ENCODE peak calls at places on chromosome 3, in six cellular contexts. P, E, B, G, L and V are unnamed samples.

GRCh38 chr3:22115581-22115980 is 364.6 kb upstream of the ZNF385D start:
- DNase-seq in G (no peak), E (no peak), P (no peak), L (no peak), B (no peak), V (no peak)

GRCh38 chr3:132180337-132180791 is 136.8 kb upstream of the ACP3 start:
- DNase-seq in L (peak), B (peak), E (peak), P (peak), G (peak), V (peak)

GRCh38 chr3:56468184-56469106 is at the start of gene ERC2:
- DNase-seq in B (no peak), P (peak), L (no peak), E (no peak), G (peak), V (peak)

GRCh38 chr3:36973141-36973540 is 19.8 kb downstream of the EPM2AIP1 start:
- DNase-seq in B (peak), G (no peak), L (no peak), P (no peak), E (no peak), V (no peak)

GRCh38 chr3:140441006-140441405 is 236.9 kb upstream of the TRIM42 start:
- DNase-seq in E (no peak), G (no peak), B (no peak), P (no peak), L (no peak), V (no peak)

GRCh38 chr3:187740446-187741399 is 4.5 kb downstream of the BCL6 start:
- DNase-seq in P (peak), E (no peak), G (no peak), L (no peak), B (peak), V (no peak)

GRCh38 chr3:4351872-4352271 is 48.7 kb downstream of the SETMAR start:
- DNase-seq in L (no peak), B (peak), E (no peak), G (no peak), P (no peak), V (no peak)

GRCh38 chr3:89300976-89301375 is 193.6 kb downstream of the EPHA3 start:
- DNase-seq in B (no peak), G (no peak), P (no peak), E (no peak), L (no peak), V (no peak)

GRCh38 chr3:39408493-39409372 is 2.2 kb downstream of the RPSA start:
- DNase-seq in P (no peak), B (peak), G (no peak), L (no peak), E (no peak), V (no peak)

GRCh38 chr3:111850481-111850880 is 8.6 kb upstream of the PHLDB2 start:
- DNase-seq in P (no peak), B (no peak), L (no peak), G (no peak), E (no peak), V (no peak)

GRCh38 chr3:35529337-35529736 is 110.0 kb upstream of the ARPP21 start:
- DNase-seq in B (no peak), P (no peak), L (no peak), E (no peak), G (no peak), V (no peak)

GRCh38 chr3:123319760-123320159 is 118.0 kb downstream of the SEC22A start:
- DNase-seq in B (no peak), G (no peak), E (no peak), P (no peak), L (no peak), V (peak)

GRCh38 chr3:194556086-194557056 is 69.6 kb upstream of the ATP13A3 start:
- DNase-seq in E (no peak), P (no peak), B (peak), L (no peak), G (peak), V (no peak)

GRCh38 chr3:54712539-54712938 is 215.3 kb downstream of the LRTM1 start:
- DNase-seq in P (no peak), E (no peak), B (no peak), L (no peak), G (no peak), V (no peak)

GRCh38 chr3:8639585-8639984 is 5.0 kb downstream of the SSUH2 start:
- DNase-seq in B (no peak), P (no peak), G (no peak), L (no peak), E (no peak), V (no peak)

GRCh38 chr3:178291971-178292370 is 244.3 kb upstream of the KCNMB2 start:
- DNase-seq in B (no peak), L (no peak), E (no peak), G (no peak), P (no peak), V (no peak)

GRCh38 chr3:2156244-2156847 is 57.7 kb downstream of the CNTN4 start:
- DNase-seq in P (peak), B (peak), L (no peak), E (no peak), G (peak), V (peak)

GRCh38 chr3:133547432-133548041 is 25.9 kb upstream of the CDV3 start:
- DNase-seq in G (peak), B (no peak), E (no peak), L (no peak), P (no peak), V (no peak)

GRCh38 chr3:196050597-196050996 is 31.3 kb downstream of the TFRC start:
- DNase-seq in P (no peak), L (no peak), G (no peak), E (no peak), B (no peak), V (no peak)

GRCh38 chr3:120145498-120146285 is 51.4 kb upstream of the GSK3B start:
- DNase-seq in L (no peak), G (no peak), P (no peak), E (peak), B (no peak), V (no peak)

GRCh38 chr3:49761661-49762060 is 24.7 kb downstream of the IP6K1 start:
- DNase-seq in B (no peak), L (no peak), E (no peak), G (no peak), P (no peak), V (no peak)

GRCh38 chr3:39133093-39133490 is 20.3 kb downstream of the CSRNP1 start:
- DNase-seq in G (no peak), P (no peak), L (no peak), B (no peak), E (no peak), V (no peak)

GRCh38 chr3:139762307-139762706 is 84.5 kb upstream of the NMNAT3 start:
- DNase-seq in G (no peak), E (no peak), L (no peak), P (no peak), B (no peak), V (no peak)

GRCh38 chr3:64954995-64955636 is 267.3 kb upstream of the ADAMTS9 start:
- DNase-seq in L (no peak), P (no peak), G (no peak), E (no peak), B (peak), V (no peak)

GRCh38 chr3:33993631-33994030 is 195.2 kb downstream of the PDCD6IP start:
- DNase-seq in B (no peak), E (no peak), G (no peak), P (no peak), L (no peak), V (no peak)

GRCh38 chr3:68878322-68878721 is 54.0 kb downstream of the TAFA4 start:
- DNase-seq in L (no peak), P (no peak), G (peak), E (no peak), B (peak), V (no peak)
- TF ChIP-seq YY1 in L (no peak), P (no peak), G (no peak), E (no peak), B (no peak), V (no peak)

GRCh38 chr3:17070560-17070959 is 185.8 kb downstream of the PLCL2 start:
- DNase-seq in B (peak), E (no peak), G (no peak), L (no peak), P (no peak), V (no peak)
- TF ChIP-seq ZNF274 in B (no peak), E (no peak), G (no peak), L (no peak), P (no peak), V (no peak)

GRCh38 chr3:42477696-42478095 is 24.7 kb upstream of the VIPR1 start:
- DNase-seq in P (no peak), B (no peak), E (no peak), L (no peak), G (no peak), V (no peak)
- TF ChIP-seq YY1 in P (no peak), B (no peak), E (no peak), L (no peak), G (no peak), V (no peak)

DNA sequence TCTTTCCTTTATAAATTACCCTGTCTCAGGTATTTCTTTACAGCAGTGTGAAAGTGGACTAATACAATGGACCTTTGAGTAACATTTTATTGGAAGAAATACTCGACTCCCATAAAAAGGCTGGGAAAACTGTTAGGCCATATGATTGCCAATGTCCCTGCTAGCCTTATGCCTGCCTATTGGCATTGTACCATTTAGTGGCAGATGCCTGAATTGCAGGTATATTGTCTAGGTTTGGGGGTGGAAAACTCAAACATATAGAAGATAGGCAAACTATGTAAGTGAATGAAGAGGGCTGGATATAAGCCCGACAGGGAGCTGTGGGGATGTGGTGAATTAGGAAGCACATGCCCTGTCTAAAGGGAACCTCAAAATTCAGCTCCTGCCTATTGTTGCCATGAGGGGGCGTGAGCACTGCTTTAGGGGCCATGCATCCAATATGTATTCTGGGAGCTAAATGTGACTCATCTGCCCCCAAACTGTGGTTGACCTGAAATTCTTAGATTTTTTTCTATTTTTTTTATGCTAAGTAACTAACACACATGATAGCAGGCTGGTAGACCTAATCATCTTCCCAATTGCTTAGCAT is 65.2 kb upstream of the TRA2B start:
- DNase-seq in P (peak), E (peak), G (peak), B (peak), L (no peak), V (peak)
- TF ChIP-seq ZNF274 in P (no peak), E (no peak), G (no peak), B (no peak), L (no peak), V (no peak)

GRCh38 chr3:10317311-10317960 is 3.5 kb downstream of the SEC13 start:
- DNase-seq in P (no peak), G (peak), L (no peak), B (no peak), E (no peak), V (no peak)

GRCh38 chr3:10315101-10315500 is 5.8 kb downstream of the SEC13 start:
- DNase-seq in P (no peak), G (no peak), L (no peak), E (no peak), B (no peak), V (no peak)

GRCh38 chr3:10312866-10313265 is 8.0 kb downstream of the SEC13 start:
- DNase-seq in B (no peak), L (no peak), P (no peak), G (no peak), E (no peak), V (no peak)

GRCh38 chr3:10317961-10318350 is 3.0 kb downstream of the SEC13 start:
- DNase-seq in E (no peak), L (no peak), P (no peak), G (no peak), B (no peak), V (no peak)

GRCh38 chr3:10315771-10316344 is 5.1 kb downstream of the SEC13 start:
- DNase-seq in L (no peak), B (no peak), P (no peak), G (no peak), E (no peak), V (no peak)
- TF ChIP-seq YY1 in L (no peak), B (no peak), P (no peak), G (no peak), E (no peak), V (no peak)

GRCh38 chr3:50811893-50812292 is 137.2 kb downstream of the DOCK3 start:
- DNase-seq in L (no peak), E (no peak), B (no peak), G (no peak), P (no peak), V (no peak)
- TF ChIP-seq ZNF274 in L (no peak), E (no peak), B (no peak), G (no peak), P (no peak), V (no peak)

GRCh38 chr3:160162440-160162839 is 62.8 kb upstream of the C3orf80 start:
- DNase-seq in P (peak), G (no peak), B (no peak), E (no peak), L (no peak), V (peak)
- TF ChIP-seq YY1 in P (peak), G (no peak), B (no peak), E (no peak), L (no peak), V (no peak)

DNA sequence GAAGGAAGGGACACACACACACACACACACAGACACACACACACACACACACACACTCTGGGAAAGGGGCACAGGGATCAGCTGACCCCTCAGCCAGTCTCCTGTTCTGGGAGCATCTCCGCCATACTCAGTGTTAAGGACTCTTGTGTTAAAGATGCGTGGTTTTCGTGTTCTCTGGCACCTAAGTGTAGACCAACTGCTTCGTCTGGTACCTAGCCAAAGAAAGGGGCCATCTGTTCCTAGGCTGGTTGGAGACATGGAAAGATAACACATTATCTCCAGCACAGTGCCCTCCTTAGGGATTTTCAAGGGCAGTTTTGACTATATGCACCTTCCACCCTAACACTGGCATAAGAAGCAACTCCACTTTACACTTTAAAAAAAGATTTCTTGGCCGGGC is 65.1 kb downstream of the EPHB1 start:
- DNase-seq in G (no peak), P (no peak), E (no peak), B (no peak), L (no peak), V (no peak)
- TF ChIP-seq ZNF274 in G (no peak), P (no peak), E (no peak), B (no peak), L (no peak), V (no peak)

DNA sequence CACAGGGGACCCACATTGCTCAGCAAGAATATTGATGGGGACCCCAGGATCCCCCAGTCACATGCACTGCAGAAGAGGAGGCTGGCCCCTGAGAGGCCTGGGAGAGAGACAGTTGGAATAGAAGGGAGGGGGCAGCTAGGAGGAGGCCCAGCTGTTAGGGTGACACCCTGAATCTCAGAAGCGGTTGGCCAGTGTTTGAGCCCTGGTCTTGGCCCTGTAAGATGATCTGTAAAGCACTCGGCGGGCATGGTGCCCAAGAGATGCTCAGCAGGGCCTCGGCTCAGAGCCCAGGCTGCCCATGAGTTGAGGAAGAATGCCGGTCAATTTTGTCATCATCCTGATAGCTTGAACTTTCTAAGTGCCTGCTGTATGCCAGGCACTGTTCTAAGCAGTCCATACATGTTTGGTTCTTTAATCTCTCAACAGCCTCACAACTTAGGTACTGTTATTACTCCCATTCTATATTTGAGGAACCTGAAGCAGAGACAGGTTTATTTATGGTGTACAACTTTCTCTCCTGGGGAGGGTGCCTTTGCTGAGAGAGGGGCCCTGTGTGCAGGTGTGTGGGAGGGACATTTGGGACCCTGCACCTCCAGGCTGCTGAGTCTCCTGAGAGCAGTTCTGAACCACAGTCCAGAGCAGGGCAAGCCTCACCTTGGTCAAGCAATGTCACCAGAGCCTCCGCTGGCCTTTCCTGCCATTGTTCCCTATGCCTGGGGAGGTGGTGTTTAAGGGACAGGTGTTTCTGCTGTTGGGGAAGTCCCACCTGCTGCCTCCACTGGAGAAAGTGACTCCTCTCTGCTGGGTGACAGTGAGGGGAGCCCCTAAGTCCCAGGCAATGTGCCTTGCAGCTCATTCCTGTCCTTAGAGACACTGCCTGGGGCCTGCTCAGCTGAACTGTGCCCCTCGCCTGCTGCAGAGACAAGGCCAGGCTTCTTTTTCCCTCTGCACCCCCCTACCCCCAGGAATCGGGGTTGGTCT is 26.0 kb downstream of the SLC6A6 start:
- DNase-seq in L (no peak), B (no peak), E (no peak), G (no peak), P (no peak), V (no peak)
- TF ChIP-seq YY1 in L (no peak), B (no peak), E (no peak), G (no peak), P (no peak), V (no peak)

GRCh38 chr3:52986938-52987337 is 58.9 kb downstream of the SFMBT1 start:
- DNase-seq in E (no peak), B (peak), L (no peak), P (no peak), G (no peak), V (no peak)
- TF ChIP-seq ZNF274 in E (no peak), B (no peak), L (no peak), P (no peak), G (no peak), V (no peak)